ENCODE peak calls at places on chromosome 14, in seven cellular contexts. One of them, this sample, is unnamed.

GRCh38 chr14:29216316-29216715 is 449.7 kb downstream of the FOXG1 start:
- DNase-seq in tibial nerve: no peak
- DNase-seq in NAMALWA: no peak
- DNase-seq in mucosa of gallbladder: no peak
- DNase-seq in H54: no peak
- DNase-seq in aorta: no peak
- DNase-seq in endothelial cell: no peak
- DNase-seq in this sample: no peak

GRCh38 chr14:61618448-61618847 is 76.9 kb upstream of the HIF1A start:
- DNase-seq in tibial nerve: no peak
- DNase-seq in NAMALWA: no peak
- DNase-seq in mucosa of gallbladder: no peak
- DNase-seq in H54: no peak
- DNase-seq in aorta: no peak
- DNase-seq in endothelial cell: no peak
- DNase-seq in this sample: no peak

GRCh38 chr14:54857830-54858269 is 44.8 kb downstream of the GCH1 start:
- DNase-seq in tibial nerve: no peak
- DNase-seq in NAMALWA: peak
- DNase-seq in mucosa of gallbladder: no peak
- DNase-seq in H54: no peak
- DNase-seq in aorta: no peak
- DNase-seq in endothelial cell: no peak
- DNase-seq in this sample: no peak

GRCh38 chr14:103021817-103022668 is 35.3 kb downstream of the CDC42BPB start:
- DNase-seq in tibial nerve: no peak
- DNase-seq in NAMALWA: no peak
- DNase-seq in mucosa of gallbladder: no peak
- DNase-seq in H54: no peak
- DNase-seq in aorta: peak
- DNase-seq in endothelial cell: no peak
- DNase-seq in this sample: no peak

GRCh38 chr14:74867673-74868072 is 8.3 kb downstream of the PROX2 start:
- DNase-seq in tibial nerve: no peak
- DNase-seq in NAMALWA: no peak
- DNase-seq in mucosa of gallbladder: peak
- DNase-seq in H54: no peak
- DNase-seq in aorta: no peak
- DNase-seq in endothelial cell: no peak
- DNase-seq in this sample: no peak

GRCh38 chr14:38302034-38302433 is 46.1 kb upstream of the CLEC14A start:
- DNase-seq in tibial nerve: no peak
- DNase-seq in NAMALWA: no peak
- DNase-seq in mucosa of gallbladder: no peak
- DNase-seq in H54: no peak
- DNase-seq in aorta: peak
- DNase-seq in endothelial cell: no peak
- DNase-seq in this sample: no peak

GRCh38 chr14:60061371-60061770 is 30.4 kb upstream of the PCNX4 start:
- DNase-seq in tibial nerve: no peak
- DNase-seq in NAMALWA: no peak
- DNase-seq in mucosa of gallbladder: no peak
- DNase-seq in H54: no peak
- DNase-seq in aorta: no peak
- DNase-seq in endothelial cell: no peak
- DNase-seq in this sample: no peak

GRCh38 chr14:102208741-102209140 is 69.0 kb downstream of the WDR20 start:
- DNase-seq in tibial nerve: no peak
- DNase-seq in NAMALWA: no peak
- DNase-seq in mucosa of gallbladder: no peak
- DNase-seq in H54: no peak
- DNase-seq in aorta: peak
- DNase-seq in endothelial cell: no peak
- DNase-seq in this sample: no peak

GRCh38 chr14:101083564-101084435 is 180.3 kb upstream of the RTL1 start:
- DNase-seq in tibial nerve: no peak
- DNase-seq in NAMALWA: peak
- DNase-seq in mucosa of gallbladder: peak
- DNase-seq in H54: no peak
- DNase-seq in aorta: peak
- DNase-seq in endothelial cell: no peak
- DNase-seq in this sample: peak

GRCh38 chr14:32460267-32460666 is 131.2 kb downstream of the AKAP6 start:
- DNase-seq in tibial nerve: no peak
- DNase-seq in NAMALWA: no peak
- DNase-seq in mucosa of gallbladder: no peak
- DNase-seq in H54: no peak
- DNase-seq in aorta: no peak
- DNase-seq in endothelial cell: no peak
- DNase-seq in this sample: no peak

GRCh38 chr14:20503905-20504304 is 1.4 kb upstream of the RNASE10 start:
- DNase-seq in tibial nerve: no peak
- DNase-seq in NAMALWA: no peak
- DNase-seq in mucosa of gallbladder: no peak
- DNase-seq in H54: no peak
- DNase-seq in aorta: no peak
- DNase-seq in endothelial cell: peak
- DNase-seq in this sample: no peak

GRCh38 chr14:67650694-67651093 is 23.7 kb downstream of the VTI1B start:
- DNase-seq in tibial nerve: no peak
- DNase-seq in NAMALWA: no peak
- DNase-seq in mucosa of gallbladder: no peak
- DNase-seq in H54: no peak
- DNase-seq in aorta: no peak
- DNase-seq in endothelial cell: no peak
- DNase-seq in this sample: no peak

GRCh38 chr14:90593254-90594040 is 196.6 kb downstream of the CALM1 start:
- DNase-seq in tibial nerve: no peak
- DNase-seq in NAMALWA: no peak
- DNase-seq in mucosa of gallbladder: no peak
- DNase-seq in H54: no peak
- DNase-seq in aorta: no peak
- DNase-seq in endothelial cell: no peak
- DNase-seq in this sample: no peak

GRCh38 chr14:89276424-89276975 is 140.5 kb downstream of the FOXN3 start:
- DNase-seq in tibial nerve: no peak
- DNase-seq in NAMALWA: no peak
- DNase-seq in mucosa of gallbladder: no peak
- DNase-seq in H54: no peak
- DNase-seq in aorta: no peak
- DNase-seq in endothelial cell: no peak
- DNase-seq in this sample: no peak

GRCh38 chr14:33776871-33777270 is 174.0 kb downstream of the EGLN3 start:
- DNase-seq in tibial nerve: no peak
- DNase-seq in NAMALWA: no peak
- DNase-seq in mucosa of gallbladder: no peak
- DNase-seq in H54: no peak
- DNase-seq in aorta: no peak
- DNase-seq in endothelial cell: no peak
- DNase-seq in this sample: no peak

GRCh38 chr14:94876306-94876705 is 106.4 kb upstream of the GSC start:
- DNase-seq in tibial nerve: no peak
- DNase-seq in NAMALWA: no peak
- DNase-seq in mucosa of gallbladder: no peak
- DNase-seq in H54: no peak
- DNase-seq in aorta: no peak
- DNase-seq in endothelial cell: no peak
- DNase-seq in this sample: no peak

GRCh38 chr14:51650721-51651387 is 856 bp upstream of the FRMD6 start:
- DNase-seq in tibial nerve: no peak
- DNase-seq in NAMALWA: no peak
- DNase-seq in mucosa of gallbladder: no peak
- DNase-seq in H54: no peak
- DNase-seq in aorta: no peak
- DNase-seq in endothelial cell: peak
- DNase-seq in this sample: peak

This sample was measured in H1.